ENCODE peak calls at places on chromosome 1, in eight cellular contexts. One of them, this sample, is unnamed.
A peak's percentile ranks its signal among the peaks of the same experiment; 100 is the strongest.

GRCh38 chr1:15765495-15766194 is 7.0 kb downstream of the FBLIM1 start:
- DNase-seq in stimulated activated CD8-positive, alpha-beta memory T cell treated with anti-CD3 and anti-CD28 coated beads, Interleukin-2, amount 100 ng/mL, for 1 hour: no peak
- DNase-seq in colonic mucosa: no peak
- DNase-seq in hepatocyte: peak; percentile 60
- DNase-seq in RCC 7860: peak; percentile 90
- DNase-seq in memory B cell: no peak
- DNase-seq in activated CD8-positive, alpha-beta memory T cell treated with anti-CD3 and anti-CD28 coated beads, Interleukin-2, amount 50 U/mL, for 48 hours: no peak
- DNase-seq in heart right ventricle: no peak
- DNase-seq in this sample: peak; percentile 82

GRCh38 chr1:217315346-217315745 is 315.5 kb downstream of the GPATCH2 start:
- DNase-seq in hepatocyte: no peak
- DNase-seq in colonic mucosa: no peak
- DNase-seq in memory B cell: no peak
- DNase-seq in RCC 7860: no peak
- DNase-seq in heart right ventricle: no peak
- DNase-seq in stimulated activated CD8-positive, alpha-beta memory T cell treated with anti-CD3 and anti-CD28 coated beads, Interleukin-2, amount 100 ng/mL, for 1 hour: no peak
- DNase-seq in activated CD8-positive, alpha-beta memory T cell treated with anti-CD3 and anti-CD28 coated beads, Interleukin-2, amount 50 U/mL, for 48 hours: no peak
- DNase-seq in this sample: no peak

GRCh38 chr1:151147685-151148084 is 1.3 kb upstream of the SEMA6C start:
- DNase-seq in hepatocyte: peak; percentile 50
- DNase-seq in activated CD8-positive, alpha-beta memory T cell treated with anti-CD3 and anti-CD28 coated beads, Interleukin-2, amount 50 U/mL, for 48 hours: no peak
- DNase-seq in memory B cell: no peak
- DNase-seq in RCC 7860: no peak
- DNase-seq in heart right ventricle: no peak
- DNase-seq in colonic mucosa: no peak
- DNase-seq in stimulated activated CD8-positive, alpha-beta memory T cell treated with anti-CD3 and anti-CD28 coated beads, Interleukin-2, amount 100 ng/mL, for 1 hour: no peak
- DNase-seq in this sample: no peak

GRCh38 chr1:112636597-112637256 is 17.1 kb downstream of the CAPZA1 start:
- DNase-seq in colonic mucosa: no peak
- DNase-seq in stimulated activated CD8-positive, alpha-beta memory T cell treated with anti-CD3 and anti-CD28 coated beads, Interleukin-2, amount 100 ng/mL, for 1 hour: no peak
- DNase-seq in hepatocyte: no peak
- DNase-seq in RCC 7860: peak; percentile 61
- DNase-seq in activated CD8-positive, alpha-beta memory T cell treated with anti-CD3 and anti-CD28 coated beads, Interleukin-2, amount 50 U/mL, for 48 hours: no peak
- DNase-seq in memory B cell: no peak
- DNase-seq in heart right ventricle: no peak
- DNase-seq in this sample: peak; percentile 26

GRCh38 chr1:71304125-71304524 is 223.3 kb upstream of the ZRANB2 start:
- DNase-seq in colonic mucosa: no peak
- DNase-seq in hepatocyte: no peak
- DNase-seq in activated CD8-positive, alpha-beta memory T cell treated with anti-CD3 and anti-CD28 coated beads, Interleukin-2, amount 50 U/mL, for 48 hours: no peak
- DNase-seq in stimulated activated CD8-positive, alpha-beta memory T cell treated with anti-CD3 and anti-CD28 coated beads, Interleukin-2, amount 100 ng/mL, for 1 hour: no peak
- DNase-seq in heart right ventricle: no peak
- DNase-seq in RCC 7860: no peak
- DNase-seq in memory B cell: no peak
- DNase-seq in this sample: no peak

GRCh38 chr1:77756052-77756754 is 3.4 kb downstream of the USP33 start:
- DNase-seq in hepatocyte: no peak
- DNase-seq in stimulated activated CD8-positive, alpha-beta memory T cell treated with anti-CD3 and anti-CD28 coated beads, Interleukin-2, amount 100 ng/mL, for 1 hour: no peak
- DNase-seq in memory B cell: no peak
- DNase-seq in heart right ventricle: no peak
- DNase-seq in colonic mucosa: no peak
- DNase-seq in activated CD8-positive, alpha-beta memory T cell treated with anti-CD3 and anti-CD28 coated beads, Interleukin-2, amount 50 U/mL, for 48 hours: no peak
- DNase-seq in RCC 7860: no peak
- DNase-seq in this sample: no peak

GRCh38 chr1:6523566-6523965 is 30.7 kb downstream of the NOL9 start:
- DNase-seq in stimulated activated CD8-positive, alpha-beta memory T cell treated with anti-CD3 and anti-CD28 coated beads, Interleukin-2, amount 100 ng/mL, for 1 hour: no peak
- DNase-seq in memory B cell: no peak
- DNase-seq in hepatocyte: peak; percentile 55
- DNase-seq in heart right ventricle: no peak
- DNase-seq in colonic mucosa: no peak
- DNase-seq in activated CD8-positive, alpha-beta memory T cell treated with anti-CD3 and anti-CD28 coated beads, Interleukin-2, amount 50 U/mL, for 48 hours: no peak
- DNase-seq in RCC 7860: peak; percentile 33
- DNase-seq in this sample: peak; percentile 55

GRCh38 chr1:154983776-154984466 is 777 bp downstream of the FLAD1 start:
- DNase-seq in activated CD8-positive, alpha-beta memory T cell treated with anti-CD3 and anti-CD28 coated beads, Interleukin-2, amount 50 U/mL, for 48 hours: no peak
- DNase-seq in heart right ventricle: no peak
- DNase-seq in colonic mucosa: no peak
- DNase-seq in stimulated activated CD8-positive, alpha-beta memory T cell treated with anti-CD3 and anti-CD28 coated beads, Interleukin-2, amount 100 ng/mL, for 1 hour: no peak
- DNase-seq in memory B cell: no peak
- DNase-seq in RCC 7860: no peak
- DNase-seq in hepatocyte: no peak
- DNase-seq in this sample: no peak

GRCh38 chr1:228095161-228095560 is 8.0 kb downstream of the C1orf35 start:
- DNase-seq in stimulated activated CD8-positive, alpha-beta memory T cell treated with anti-CD3 and anti-CD28 coated beads, Interleukin-2, amount 100 ng/mL, for 1 hour: no peak
- DNase-seq in heart right ventricle: no peak
- DNase-seq in activated CD8-positive, alpha-beta memory T cell treated with anti-CD3 and anti-CD28 coated beads, Interleukin-2, amount 50 U/mL, for 48 hours: no peak
- DNase-seq in hepatocyte: no peak
- DNase-seq in RCC 7860: no peak
- DNase-seq in colonic mucosa: no peak
- DNase-seq in memory B cell: no peak
- DNase-seq in this sample: no peak

GRCh38 chr1:235516862-235517446 is 12.7 kb upstream of the B3GALNT2 start:
- DNase-seq in activated CD8-positive, alpha-beta memory T cell treated with anti-CD3 and anti-CD28 coated beads, Interleukin-2, amount 50 U/mL, for 48 hours: no peak
- DNase-seq in RCC 7860: peak; percentile 78
- DNase-seq in heart right ventricle: no peak
- DNase-seq in hepatocyte: no peak
- DNase-seq in memory B cell: no peak
- DNase-seq in stimulated activated CD8-positive, alpha-beta memory T cell treated with anti-CD3 and anti-CD28 coated beads, Interleukin-2, amount 100 ng/mL, for 1 hour: no peak
- DNase-seq in colonic mucosa: no peak
- DNase-seq in this sample: no peak

GRCh38 chr1:234780531-234781162 is 170.7 kb upstream of the IRF2BP2 start:
- DNase-seq in stimulated activated CD8-positive, alpha-beta memory T cell treated with anti-CD3 and anti-CD28 coated beads, Interleukin-2, amount 100 ng/mL, for 1 hour: no peak
- DNase-seq in RCC 7860: no peak
- DNase-seq in hepatocyte: peak; percentile 35
- DNase-seq in memory B cell: no peak
- DNase-seq in activated CD8-positive, alpha-beta memory T cell treated with anti-CD3 and anti-CD28 coated beads, Interleukin-2, amount 50 U/mL, for 48 hours: no peak
- DNase-seq in colonic mucosa: no peak
- DNase-seq in heart right ventricle: no peak
- DNase-seq in this sample: no peak

GRCh38 chr1:150162862-150163706 is 13.4 kb downstream of the PLEKHO1 start:
- DNase-seq in memory B cell: no peak
- DNase-seq in heart right ventricle: peak; percentile 90
- DNase-seq in hepatocyte: peak; percentile 96
- DNase-seq in RCC 7860: peak; percentile 83
- DNase-seq in stimulated activated CD8-positive, alpha-beta memory T cell treated with anti-CD3 and anti-CD28 coated beads, Interleukin-2, amount 100 ng/mL, for 1 hour: no peak
- DNase-seq in activated CD8-positive, alpha-beta memory T cell treated with anti-CD3 and anti-CD28 coated beads, Interleukin-2, amount 50 U/mL, for 48 hours: no peak
- DNase-seq in colonic mucosa: peak; percentile 77
- DNase-seq in this sample: no peak

GRCh38 chr1:143721024-143721373 is 250.8 kb downstream of the FAM72C start:
- DNase-seq in activated CD8-positive, alpha-beta memory T cell treated with anti-CD3 and anti-CD28 coated beads, Interleukin-2, amount 50 U/mL, for 48 hours: no peak
- DNase-seq in memory B cell: no peak
- DNase-seq in colonic mucosa: no peak
- DNase-seq in heart right ventricle: no peak
- DNase-seq in stimulated activated CD8-positive, alpha-beta memory T cell treated with anti-CD3 and anti-CD28 coated beads, Interleukin-2, amount 100 ng/mL, for 1 hour: no peak
- DNase-seq in RCC 7860: no peak
- DNase-seq in hepatocyte: no peak
- DNase-seq in this sample: no peak

GRCh38 chr1:27111771-27112573 is 43.0 kb downstream of the SLC9A1 start:
- DNase-seq in RCC 7860: peak; percentile 99
- DNase-seq in heart right ventricle: peak; percentile 77
- DNase-seq in colonic mucosa: peak; percentile 77
- DNase-seq in activated CD8-positive, alpha-beta memory T cell treated with anti-CD3 and anti-CD28 coated beads, Interleukin-2, amount 50 U/mL, for 48 hours: peak; percentile 79
- DNase-seq in hepatocyte: peak; percentile 92
- DNase-seq in memory B cell: peak; percentile 43
- DNase-seq in stimulated activated CD8-positive, alpha-beta memory T cell treated with anti-CD3 and anti-CD28 coated beads, Interleukin-2, amount 100 ng/mL, for 1 hour: peak; percentile 34
- DNase-seq in this sample: peak; percentile 89

GRCh38 chr1:114154146-114154962 is 685 bp upstream of the SYT6 start:
- DNase-seq in memory B cell: no peak
- DNase-seq in hepatocyte: peak; percentile 42
- DNase-seq in activated CD8-positive, alpha-beta memory T cell treated with anti-CD3 and anti-CD28 coated beads, Interleukin-2, amount 50 U/mL, for 48 hours: peak; percentile 58
- DNase-seq in stimulated activated CD8-positive, alpha-beta memory T cell treated with anti-CD3 and anti-CD28 coated beads, Interleukin-2, amount 100 ng/mL, for 1 hour: no peak
- DNase-seq in RCC 7860: no peak
- DNase-seq in heart right ventricle: no peak
- DNase-seq in colonic mucosa: no peak
- DNase-seq in this sample: no peak

GRCh38 chr1:87927391-87928073 is 598.9 kb downstream of the LMO4 start:
- DNase-seq in stimulated activated CD8-positive, alpha-beta memory T cell treated with anti-CD3 and anti-CD28 coated beads, Interleukin-2, amount 100 ng/mL, for 1 hour: no peak
- DNase-seq in memory B cell: no peak
- DNase-seq in heart right ventricle: no peak
- DNase-seq in hepatocyte: no peak
- DNase-seq in RCC 7860: peak; percentile 42
- DNase-seq in colonic mucosa: no peak
- DNase-seq in activated CD8-positive, alpha-beta memory T cell treated with anti-CD3 and anti-CD28 coated beads, Interleukin-2, amount 50 U/mL, for 48 hours: no peak
- DNase-seq in this sample: no peak

GRCh38 chr1:232477728-232478127 is 152.2 kb downstream of the SIPA1L2 start:
- DNase-seq in heart right ventricle: peak; percentile 17
- DNase-seq in RCC 7860: peak; percentile 96
- DNase-seq in hepatocyte: no peak
- DNase-seq in activated CD8-positive, alpha-beta memory T cell treated with anti-CD3 and anti-CD28 coated beads, Interleukin-2, amount 50 U/mL, for 48 hours: no peak
- DNase-seq in colonic mucosa: no peak
- DNase-seq in memory B cell: no peak
- DNase-seq in stimulated activated CD8-positive, alpha-beta memory T cell treated with anti-CD3 and anti-CD28 coated beads, Interleukin-2, amount 100 ng/mL, for 1 hour: no peak
- DNase-seq in this sample: peak; percentile 76

GRCh38 chr1:184156521-184157395 is 105.2 kb downstream of the TSEN15 start:
- DNase-seq in memory B cell: no peak
- DNase-seq in activated CD8-positive, alpha-beta memory T cell treated with anti-CD3 and anti-CD28 coated beads, Interleukin-2, amount 50 U/mL, for 48 hours: no peak
- DNase-seq in hepatocyte: no peak
- DNase-seq in heart right ventricle: no peak
- DNase-seq in RCC 7860: no peak
- DNase-seq in colonic mucosa: no peak
- DNase-seq in stimulated activated CD8-positive, alpha-beta memory T cell treated with anti-CD3 and anti-CD28 coated beads, Interleukin-2, amount 100 ng/mL, for 1 hour: no peak
- DNase-seq in this sample: no peak

GRCh38 chr1:24022611-24023359 is 42.7 kb upstream of the SRSF10 start:
- DNase-seq in memory B cell: no peak
- DNase-seq in heart right ventricle: no peak
- DNase-seq in colonic mucosa: peak; percentile 58
- DNase-seq in activated CD8-positive, alpha-beta memory T cell treated with anti-CD3 and anti-CD28 coated beads, Interleukin-2, amount 50 U/mL, for 48 hours: no peak
- DNase-seq in hepatocyte: peak; percentile 66
- DNase-seq in stimulated activated CD8-positive, alpha-beta memory T cell treated with anti-CD3 and anti-CD28 coated beads, Interleukin-2, amount 100 ng/mL, for 1 hour: no peak
- DNase-seq in RCC 7860: peak; percentile 87
- DNase-seq in this sample: peak; percentile 82

GRCh38 chr1:179930867-179931266 is 23.7 kb upstream of the CEP350 start:
- DNase-seq in memory B cell: no peak
- DNase-seq in hepatocyte: peak; percentile 58
- DNase-seq in activated CD8-positive, alpha-beta memory T cell treated with anti-CD3 and anti-CD28 coated beads, Interleukin-2, amount 50 U/mL, for 48 hours: no peak
- DNase-seq in RCC 7860: no peak
- DNase-seq in stimulated activated CD8-positive, alpha-beta memory T cell treated with anti-CD3 and anti-CD28 coated beads, Interleukin-2, amount 100 ng/mL, for 1 hour: no peak
- DNase-seq in colonic mucosa: no peak
- DNase-seq in heart right ventricle: no peak
- DNase-seq in this sample: no peak

GRCh38 chr1:187054862-187055757 is 226.4 kb downstream of the PLA2G4A start:
- DNase-seq in colonic mucosa: no peak
- DNase-seq in memory B cell: no peak
- DNase-seq in activated CD8-positive, alpha-beta memory T cell treated with anti-CD3 and anti-CD28 coated beads, Interleukin-2, amount 50 U/mL, for 48 hours: no peak
- DNase-seq in RCC 7860: no peak
- DNase-seq in hepatocyte: no peak
- DNase-seq in heart right ventricle: no peak
- DNase-seq in stimulated activated CD8-positive, alpha-beta memory T cell treated with anti-CD3 and anti-CD28 coated beads, Interleukin-2, amount 100 ng/mL, for 1 hour: no peak
- DNase-seq in this sample: no peak

GRCh38 chr1:57848406-57848805 is 424.5 kb upstream of the DAB1 start:
- DNase-seq in heart right ventricle: no peak
- DNase-seq in hepatocyte: no peak
- DNase-seq in RCC 7860: no peak
- DNase-seq in activated CD8-positive, alpha-beta memory T cell treated with anti-CD3 and anti-CD28 coated beads, Interleukin-2, amount 50 U/mL, for 48 hours: no peak
- DNase-seq in colonic mucosa: no peak
- DNase-seq in stimulated activated CD8-positive, alpha-beta memory T cell treated with anti-CD3 and anti-CD28 coated beads, Interleukin-2, amount 100 ng/mL, for 1 hour: no peak
- DNase-seq in memory B cell: no peak
- DNase-seq in this sample: peak; percentile 3

GRCh38 chr1:31944205-31945089 is 6.3 kb upstream of the PTP4A2 start:
- DNase-seq in hepatocyte: peak; percentile 95
- DNase-seq in colonic mucosa: peak; percentile 95
- DNase-seq in heart right ventricle: peak; percentile 89
- DNase-seq in stimulated activated CD8-positive, alpha-beta memory T cell treated with anti-CD3 and anti-CD28 coated beads, Interleukin-2, amount 100 ng/mL, for 1 hour: peak; percentile 57
- DNase-seq in RCC 7860: no peak
- DNase-seq in activated CD8-positive, alpha-beta memory T cell treated with anti-CD3 and anti-CD28 coated beads, Interleukin-2, amount 50 U/mL, for 48 hours: peak; percentile 86
- DNase-seq in memory B cell: peak; percentile 69
- DNase-seq in this sample: peak; percentile 84

GRCh38 chr1:107795994-107796393 is 169.0 kb downstream of the VAV3 start:
- DNase-seq in hepatocyte: no peak
- DNase-seq in colonic mucosa: no peak
- DNase-seq in RCC 7860: no peak
- DNase-seq in heart right ventricle: no peak
- DNase-seq in activated CD8-positive, alpha-beta memory T cell treated with anti-CD3 and anti-CD28 coated beads, Interleukin-2, amount 50 U/mL, for 48 hours: no peak
- DNase-seq in stimulated activated CD8-positive, alpha-beta memory T cell treated with anti-CD3 and anti-CD28 coated beads, Interleukin-2, amount 100 ng/mL, for 1 hour: no peak
- DNase-seq in memory B cell: no peak
- DNase-seq in this sample: no peak

GRCh38 chr1:109266965-109267364 is 16.0 kb downstream of the PSRC1 start:
- DNase-seq in RCC 7860: peak; percentile 27
- DNase-seq in stimulated activated CD8-positive, alpha-beta memory T cell treated with anti-CD3 and anti-CD28 coated beads, Interleukin-2, amount 100 ng/mL, for 1 hour: no peak
- DNase-seq in memory B cell: no peak
- DNase-seq in colonic mucosa: no peak
- DNase-seq in hepatocyte: no peak
- DNase-seq in heart right ventricle: no peak
- DNase-seq in activated CD8-positive, alpha-beta memory T cell treated with anti-CD3 and anti-CD28 coated beads, Interleukin-2, amount 50 U/mL, for 48 hours: no peak
- DNase-seq in this sample: no peak

GRCh38 chr1:70556541-70556940 is 145.5 kb downstream of the CTH start:
- DNase-seq in heart right ventricle: no peak
- DNase-seq in RCC 7860: no peak
- DNase-seq in colonic mucosa: no peak
- DNase-seq in stimulated activated CD8-positive, alpha-beta memory T cell treated with anti-CD3 and anti-CD28 coated beads, Interleukin-2, amount 100 ng/mL, for 1 hour: no peak
- DNase-seq in hepatocyte: no peak
- DNase-seq in memory B cell: no peak
- DNase-seq in activated CD8-positive, alpha-beta memory T cell treated with anti-CD3 and anti-CD28 coated beads, Interleukin-2, amount 50 U/mL, for 48 hours: no peak
- DNase-seq in this sample: no peak

This sample was measured in ACHN.